ENCODE peak calls at places on chromosomes 7 and 10, in five cellular contexts. L, Q, R, T and W are unnamed samples.

GRCh38 chr10:58734116-58734515 is 221.4 kb downstream of the BICC1 start:
- DNase-seq in L (no peak), Q (no peak), R (peak; percentile 55), T (no peak), W (no peak)

GRCh38 chr7:151886783-151887182 is 9.9 kb upstream of the PRKAG2 start:
- DNase-seq in L (no peak), Q (no peak), R (no peak), T (no peak), W (no peak)

GRCh38 chr10:4704034-4704545 is 121.9 kb upstream of the AKR1E2 start:
- DNase-seq in L (no peak), Q (no peak), R (peak; percentile 100), T (no peak), W (no peak)

GRCh38 chr10:121312582-121312981 is 285.7 kb downstream of the FGFR2 start:
- DNase-seq in L (no peak), Q (no peak), R (peak; percentile 13), T (no peak), W (no peak)

GRCh38 chr7:19111474-19112143 is 5.8 kb downstream of the TWIST1 start:
- DNase-seq in L (no peak), Q (no peak), R (no peak), T (no peak), W (no peak)

GRCh38 chr10:82796510-82796909 is 921.5 kb downstream of the NRG3 start:
- DNase-seq in L (no peak), Q (no peak), R (peak; percentile 14), T (no peak), W (no peak)

GRCh38 chr7:97351488-97351887 is 234.0 kb downstream of the SDHAF3 start:
- DNase-seq in L (no peak), Q (no peak), R (no peak), T (no peak), W (no peak)

GRCh38 chr10:99682752-99683151 is 23.4 kb downstream of the ENTPD7 start:
- DNase-seq in L (no peak), Q (no peak), R (no peak), T (no peak), W (no peak)

GRCh38 chr10:6748981-6749630 is 169.0 kb upstream of the PRKCQ start:
- DNase-seq in L (no peak), Q (no peak), R (peak; percentile 65), T (no peak), W (no peak)

GRCh38 chr10:3568983-3569382 is 216.0 kb downstream of the KLF6 start:
- DNase-seq in L (no peak), Q (no peak), R (no peak), T (no peak), W (no peak)

GRCh38 chr10:103575416-103576075 is 82.0 kb downstream of the NEURL1 start:
- DNase-seq in L (no peak), Q (no peak), R (no peak), T (no peak), W (no peak)

GRCh38 chr7:144786522-144786921 is 49.3 kb downstream of the TPK1 start:
- DNase-seq in L (no peak), Q (no peak), R (no peak), T (peak; percentile 6), W (no peak)

GRCh38 chr10:43124094-43124521 is 14.1 kb upstream of the CSGALNACT2 start:
- DNase-seq in L (no peak), Q (no peak), R (no peak), T (no peak), W (no peak)

GRCh38 chr7:27619492-27619891 is 43.2 kb downstream of the HIBADH start:
- DNase-seq in L (no peak), Q (no peak), R (no peak), T (no peak), W (no peak)

GRCh38 chr7:77461246-77461645 is 45.1 kb upstream of the GSAP start:
- DNase-seq in L (no peak), Q (no peak), R (peak; percentile 19), T (no peak), W (no peak)

GRCh38 chr10:1598393-1599153 is 138.8 kb downstream of the ADARB2 start:
- DNase-seq in L (no peak), Q (no peak), R (no peak), T (no peak), W (no peak)

GRCh38 chr10:22320591-22321155 is at the start of gene BMI1:
- DNase-seq in L (peak; percentile 65), Q (peak; percentile 48), R (peak; percentile 81), T (peak; percentile 85), W (no peak)

GRCh38 chr7:16792299-16792698 is 12.5 kb downstream of the AGR2 start:
- DNase-seq in L (no peak), Q (no peak), R (no peak), T (no peak), W (no peak)

GRCh38 chr7:45089314-45089891 is 634 bp upstream of the NACAD start:
- DNase-seq in L (peak; percentile 42), Q (peak; percentile 47), R (peak; percentile 62), T (peak; percentile 79), W (peak; percentile 77)

GRCh38 chr7:63925626-63926460 is 72.8 kb upstream of the ZNF722 start:
- DNase-seq in L (peak; percentile 75), Q (peak; percentile 80), R (no peak), T (no peak), W (no peak)

GRCh38 chr10:79295593-79295992 is 51.7 kb upstream of the PPIF start:
- DNase-seq in L (no peak), Q (no peak), R (peak; percentile 29), T (no peak), W (no peak)

GRCh38 chr10:70974351-70974901 is 86.1 kb upstream of the PCBD1 start:
- DNase-seq in L (no peak), Q (no peak), R (peak; percentile 68), T (no peak), W (no peak)

GRCh38 chr7:41787951-41788350 is 85.1 kb upstream of the INHBA start:
- DNase-seq in L (no peak), Q (no peak), R (no peak), T (no peak), W (no peak)

GRCh38 chr7:43653891-43654504 is 71.1 kb downstream of the STK17A start:
- DNase-seq in L (no peak), Q (no peak), R (no peak), T (no peak), W (no peak)

GRCh38 chr7:106038289-106038688 is 73.8 kb downstream of the SYPL1 start:
- DNase-seq in L (no peak), Q (no peak), R (no peak), T (no peak), W (no peak)

GRCh38 chr7:15581352-15581951 is 19.6 kb upstream of the AGMO start:
- DNase-seq in L (no peak), Q (no peak), R (peak; percentile 29), T (no peak), W (no peak)

GRCh38 chr7:28509256-28510021 is 97.1 kb downstream of the CREB5 start:
- DNase-seq in L (no peak), Q (no peak), R (no peak), T (peak; percentile 69), W (no peak)

GRCh38 chr7:121002755-121003114 is 14.2 kb downstream of the CPED1 start:
- DNase-seq in L (no peak), Q (no peak), R (no peak), T (no peak), W (no peak)

GRCh38 chr10:17375936-17376584 is 78.3 kb downstream of the ST8SIA6 start:
- DNase-seq in L (peak; percentile 21), Q (peak; percentile 11), R (peak; percentile 37), T (peak; percentile 13), W (no peak)

GRCh38 chr7:134510646-134511045 is 16.7 kb upstream of the AKR1B10 start:
- DNase-seq in L (no peak), Q (no peak), R (no peak), T (no peak), W (no peak)

GRCh38 chr7:12879139-12879538 is 191.7 kb downstream of the ARL4A start:
- DNase-seq in L (no peak), Q (no peak), R (no peak), T (no peak), W (no peak)

GRCh38 chr10:43238462-43238861 is 28.4 kb downstream of the RASGEF1A start:
- DNase-seq in L (no peak), Q (no peak), R (no peak), T (no peak), W (no peak)

GRCh38 chr10:76086571-76087260 is 655.3 kb downstream of the LRMDA start:
- DNase-seq in L (no peak), Q (no peak), R (peak; percentile 92), T (peak; percentile 12), W (no peak)